ENCODE peak calls at places on chromosomes 12 and 14, in five cellular contexts. B, V, F, Y and O are unnamed samples.

GRCh38 chr14:68300608-68301007 is 481.0 kb downstream of the RAD51B start:
- DNase-seq in B (no peak), F (no peak), V (no peak), Y (no peak), O (no peak)

GRCh38 chr12:42128327-42128726 is 16.3 kb downstream of the GXYLT1 start:
- DNase-seq in B (no peak), Y (no peak), V (no peak), F (no peak), O (no peak)

GRCh38 chr12:110565919-110566871 is 16.9 kb downstream of the PPTC7 start:
- DNase-seq in F (no peak), Y (no peak), B (no peak), V (no peak), O (no peak)

GRCh38 chr14:92495041-92495440 is 18.5 kb upstream of the RIN3 start:
- DNase-seq in V (no peak), B (no peak), F (no peak), Y (no peak), O (no peak)

GRCh38 chr14:80942158-80942738 is 710 bp upstream of the CEP128 start:
- DNase-seq in F (no peak), B (no peak), Y (peak), V (peak), O (no peak)

GRCh38 chr14:64218344-64219240 is 75.6 kb downstream of the ESR2 start:
- DNase-seq in V (no peak), Y (peak), F (no peak), B (no peak), O (no peak)

GRCh38 chr12:125183187-125184067 is 118.2 kb downstream of the AACS start:
- DNase-seq in F (peak), Y (peak), B (peak), V (peak), O (peak)

GRCh38 chr14:33848706-33849454 is 102.0 kb downstream of the EGLN3 start:
- DNase-seq in F (peak), Y (peak), B (no peak), V (peak), O (peak)

GRCh38 chr12:68180792-68181744 is 21.5 kb upstream of the IFNG start:
- DNase-seq in F (no peak), Y (no peak), B (no peak), V (peak), O (no peak)

GRCh38 chr12:9759680-9760592 is 765 bp downstream of the CD69 start:
- DNase-seq in V (no peak), Y (no peak), B (no peak), F (no peak), O (no peak)

GRCh38 chr14:40347675-40348074 is 915.4 kb upstream of the FBXO33 start:
- DNase-seq in Y (no peak), B (no peak), V (no peak), F (no peak), O (no peak)

GRCh38 chr12:68595246-68595645 is 15.5 kb upstream of the RAP1B start:
- DNase-seq in Y (no peak), V (peak), F (no peak), B (peak), O (no peak)

GRCh38 chr12:92661269-92661668 is 41.5 kb upstream of the PLEKHG7 start:
- DNase-seq in F (no peak), V (no peak), B (no peak), Y (no peak), O (no peak)

GRCh38 chr12:92668739-92669138 is 34.0 kb upstream of the PLEKHG7 start:
- DNase-seq in Y (no peak), B (no peak), F (no peak), V (no peak), O (no peak)

GRCh38 chr12:92665496-92665895 is 37.3 kb upstream of the PLEKHG7 start:
- DNase-seq in V (no peak), Y (no peak), F (no peak), B (no peak), O (no peak)
- TF ChIP-seq CTCF in V (no peak), Y (no peak), F (no peak), B (no peak), O (no peak)

GRCh38 chr12:204261-204678 is 9.7 kb downstream of the SLC6A12 start:
- DNase-seq in F (no peak), B (no peak), V (no peak), Y (no peak), O (no peak)

GRCh38 chr12:203074-203461 is 10.9 kb downstream of the SLC6A12 start:
- DNase-seq in F (no peak), V (no peak), B (no peak), Y (no peak), O (no peak)

GRCh38 chr12:205026-205425 is 8.9 kb downstream of the SLC6A12 start:
- DNase-seq in B (no peak), V (no peak), F (no peak), Y (no peak), O (no peak)

GRCh38 chr12:202081-202731 is 11.8 kb downstream of the SLC6A12 start:
- DNase-seq in V (no peak), F (no peak), B (no peak), Y (no peak), O (no peak)

DNA sequence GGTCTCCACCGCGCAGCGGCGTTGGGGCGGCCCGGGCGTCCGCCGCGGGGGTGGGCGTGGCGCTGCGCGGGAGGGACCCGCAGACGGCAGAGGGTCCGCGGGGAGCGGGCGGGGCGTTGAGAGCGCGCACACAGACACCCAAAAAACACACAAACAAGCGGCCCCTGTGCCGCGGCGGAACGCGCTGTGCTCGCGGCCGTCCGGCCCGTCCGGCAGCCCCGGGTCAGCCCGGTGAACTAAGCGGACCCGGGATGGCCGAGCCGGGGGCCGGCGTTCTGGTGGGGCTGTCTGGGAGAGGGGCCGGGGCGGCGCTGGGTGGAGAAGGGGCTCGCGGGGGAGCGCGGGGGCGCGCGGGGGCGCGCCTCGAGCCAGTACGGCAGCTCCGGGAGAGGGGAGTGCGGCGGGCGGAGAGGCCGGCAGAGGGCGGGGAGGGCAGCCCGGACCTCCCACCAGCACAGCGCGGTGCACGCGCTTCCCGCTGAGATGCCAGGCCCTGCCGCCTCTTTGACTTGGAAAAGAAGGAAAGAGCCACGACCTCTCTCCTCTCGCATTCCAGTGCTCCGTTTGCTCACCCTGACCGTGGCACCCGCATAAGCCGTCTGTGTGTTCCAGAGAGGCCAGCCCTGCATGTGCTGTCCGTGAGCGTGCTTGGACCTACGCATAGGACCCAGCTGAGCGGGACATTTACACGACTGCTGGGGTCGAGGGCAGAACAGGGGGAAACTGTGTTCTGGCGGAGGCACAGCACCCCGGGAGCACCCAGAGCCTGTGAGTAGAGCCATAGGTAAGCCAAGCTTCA is 10.3 kb downstream of the SLC6A12 start:
- DNase-seq in F (peak), V (no peak), B (no peak), Y (no peak), O (no peak)
- TF ChIP-seq CTCF in F (no peak), V (no peak), B (no peak), Y (no peak), O (no peak)

GRCh38 chr12:108519558-108519957 is 4.5 kb downstream of the FICD start:
- DNase-seq in Y (no peak), F (no peak), V (peak), B (no peak), O (no peak)
- TF ChIP-seq CTCF in Y (no peak), F (no peak), V (peak), B (peak), O (no peak)

DNA sequence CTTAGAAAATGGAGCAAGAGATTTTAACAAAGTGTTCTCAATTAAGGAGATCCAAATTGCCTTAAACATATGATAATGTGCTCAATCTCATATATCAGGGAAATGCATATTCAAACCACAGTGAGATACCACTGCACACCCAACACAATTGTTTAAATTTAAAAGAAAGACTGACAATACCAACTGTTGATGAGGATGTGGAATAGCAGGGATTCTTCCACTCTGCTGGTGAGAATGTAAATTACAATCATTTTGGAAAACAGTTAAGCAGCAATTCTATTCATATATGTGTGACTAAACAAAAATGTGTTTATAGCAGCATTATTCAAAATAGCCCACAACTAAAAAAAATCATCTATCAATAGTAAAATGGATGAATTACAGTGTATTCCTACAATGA is 144.2 kb downstream of the KICS2 start:
- DNase-seq in F (no peak), Y (no peak), B (no peak), V (no peak), O (no peak)
- TF ChIP-seq CTCF in F (peak), Y (peak), B (no peak), V (peak), O (no peak)

GRCh38 chr12:54628186-54628846 is 6.4 kb downstream of the LACRT start:
- DNase-seq in F (no peak), V (no peak), B (no peak), Y (no peak), O (no peak)

GRCh38 chr12:54616933-54617535 is 17.7 kb downstream of the LACRT start:
- DNase-seq in B (no peak), Y (no peak), V (no peak), F (no peak), O (no peak)

GRCh38 chr12:54624316-54625279 is 10.1 kb downstream of the LACRT start:
- DNase-seq in Y (no peak), B (no peak), V (no peak), F (no peak), O (no peak)

GRCh38 chr12:54627304-54627703 is 7.4 kb downstream of the LACRT start:
- DNase-seq in V (no peak), Y (no peak), B (no peak), F (no peak), O (no peak)

DNA sequence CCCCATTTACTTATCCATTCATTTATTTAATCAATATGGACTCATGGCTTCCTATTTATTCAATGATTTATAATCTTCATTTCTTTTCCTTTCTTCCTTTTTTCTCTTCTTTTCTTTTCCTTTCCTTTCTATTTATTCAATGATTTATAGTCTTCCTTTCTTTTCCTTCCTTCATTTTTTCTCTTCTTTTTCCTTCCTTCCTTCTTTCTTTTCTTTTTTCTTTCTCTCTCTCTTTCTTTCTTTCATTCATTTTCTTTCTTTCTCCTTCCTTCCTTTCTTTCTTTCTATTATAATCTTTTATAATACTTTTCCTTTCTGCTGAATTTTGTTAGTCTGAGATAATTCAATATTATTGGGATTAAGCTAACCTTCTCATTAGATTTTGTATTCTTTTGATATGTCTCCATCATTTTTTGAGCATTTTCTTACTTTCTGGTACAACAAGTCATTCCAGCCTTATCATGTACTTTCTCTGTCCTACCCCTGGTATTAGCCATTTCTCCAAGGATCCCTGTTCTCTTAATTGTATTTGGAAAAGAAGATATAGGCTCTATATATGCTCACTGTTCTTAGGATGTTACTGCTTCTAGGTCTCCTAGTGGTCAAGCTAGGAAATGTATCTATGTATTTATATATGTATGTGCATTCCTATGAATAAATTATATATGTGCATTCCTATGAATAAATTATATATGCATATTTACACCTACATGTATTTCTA is 12.1 kb downstream of the LACRT start:
- DNase-seq in B (no peak), F (no peak), V (no peak), Y (no peak), O (no peak)
- TF ChIP-seq CTCF in B (peak), F (peak), V (peak), Y (no peak), O (no peak)